ENCODE peak calls at places on chromosomes 11 and 22, in seven cellular contexts. N is GM23338, V is SJSA1, K is transverse colon, L is WERI-Rb-1, R is brain microvascular endothelial cell, O is trophoblast cell. U is an unnamed sample.

GRCh38 chr22:20550851-20551744 is 43.7 kb downstream of the MED15 start:
- DNase-seq in N (peak; percentile 52), V (no peak), K (no peak), L (no peak), R (peak; percentile 73), O (no peak), U (no peak)

GRCh38 chr22:46798366-46799057 is 36.1 kb downstream of the TBC1D22A start:
- DNase-seq in N (peak; percentile 88), V (peak; percentile 80), K (peak; percentile 82), L (peak; percentile 81), R (peak; percentile 62), O (peak; percentile 90), U (no peak)

GRCh38 chr11:69948256-69949141 is 129.3 kb upstream of the FGF3 start:
- DNase-seq in N (peak; percentile 55), V (peak; percentile 100), K (peak; percentile 48), L (no peak), R (peak; percentile 56), O (peak; percentile 81), U (peak; percentile 71)

GRCh38 chr22:20244744-20245576 is 23.2 kb downstream of the RTN4R start:
- DNase-seq in N (no peak), V (no peak), K (peak; percentile 17), L (no peak), R (no peak), O (no peak), U (no peak)

GRCh38 chr11:693415-693831 is 1.6 kb downstream of the DEAF1 start:
- DNase-seq in N (no peak), V (no peak), K (no peak), L (no peak), R (no peak), O (peak; percentile 41), U (no peak)

GRCh38 chr11:47858169-47858543 is 10.0 kb upstream of the NUP160 start:
- DNase-seq in N (no peak), V (peak; percentile 73), K (no peak), L (no peak), R (no peak), O (no peak), U (no peak)

GRCh38 chr22:40030026-40030756 is 35.4 kb downstream of the FAM83F start:
- DNase-seq in N (no peak), V (no peak), K (no peak), L (no peak), R (no peak), O (no peak), U (no peak)

GRCh38 chr11:93740031-93740801 is 1.1 kb downstream of the TAF1D start:
- DNase-seq in N (peak; percentile 70), V (no peak), K (peak; percentile 19), L (peak; percentile 17), R (no peak), O (peak; percentile 82), U (peak; percentile 46)

GRCh38 chr11:94558468-94558867 is 8.7 kb upstream of the PIWIL4 start:
- DNase-seq in N (no peak), V (no peak), K (no peak), L (no peak), R (no peak), O (no peak), U (no peak)

GRCh38 chr22:21009638-21010425 is 5.1 kb upstream of the P2RX6 start:
- DNase-seq in N (peak; percentile 83), V (no peak), K (peak; percentile 35), L (no peak), R (peak; percentile 20), O (peak; percentile 79), U (no peak)

GRCh38 chr11:120235024-120235628 is 4.8 kb upstream of the POU2F3 start:
- DNase-seq in N (peak; percentile 92), V (no peak), K (peak; percentile 72), L (peak; percentile 90), R (no peak), O (peak; percentile 91), U (peak; percentile 55)

GRCh38 chr22:37801946-37802309 is 5.8 kb upstream of the GCAT start:
- DNase-seq in N (peak; percentile 45), V (no peak), K (no peak), L (peak; percentile 69), R (no peak), O (peak; percentile 18), U (no peak)

GRCh38 chr11:61924016-61924360 is 6.6 kb upstream of the RAB3IL1 start:
- DNase-seq in N (no peak), V (no peak), K (no peak), L (no peak), R (no peak), O (no peak), U (no peak)

GRCh38 chr22:50507421-50507990 is at the start of gene LMF2:
- DNase-seq in N (peak; percentile 83), V (peak; percentile 82), K (peak; percentile 95), L (peak; percentile 89), R (peak; percentile 69), O (no peak), U (no peak)

GRCh38 chr11:36596880-36597279 is 1.2 kb downstream of the RAG2 start:
- DNase-seq in N (no peak), V (no peak), K (no peak), L (no peak), R (no peak), O (no peak), U (no peak)

GRCh38 chr11:7597620-7598019 is 75.7 kb downstream of the CYB5R2 start:
- DNase-seq in N (no peak), V (no peak), K (peak; percentile 81), L (no peak), R (no peak), O (peak; percentile 86), U (peak; percentile 59)

GRCh38 chr11:7599209-7599608 is 74.1 kb downstream of the CYB5R2 start:
- DNase-seq in N (no peak), V (no peak), K (no peak), L (no peak), R (no peak), O (peak; percentile 27), U (no peak)

GRCh38 chr11:7595016-7595869 is 78.1 kb downstream of the CYB5R2 start:
- DNase-seq in N (peak; percentile 45), V (no peak), K (no peak), L (peak; percentile 54), R (no peak), O (no peak), U (no peak)

GRCh38 chr11:7595951-7596350 is 77.3 kb downstream of the CYB5R2 start:
- DNase-seq in N (no peak), V (no peak), K (no peak), L (no peak), R (no peak), O (peak; percentile 23), U (no peak)

GRCh38 chr11:7596975-7597391 is 76.3 kb downstream of the CYB5R2 start:
- DNase-seq in N (no peak), V (no peak), K (peak; percentile 41), L (no peak), R (no peak), O (peak; percentile 54), U (peak; percentile 90)
- H3K27ac ChIP-seq in N (no peak overlapping the region), V (no peak overlapping the region), K (peak overlapping the region; percentile 81), L (no peak overlapping the region), R (no peak overlapping the region), O (peak overlapping the region; percentile 28), U (peak overlapping the region; percentile 21)

GRCh38 chr22:25752615-25753214 is 10.7 kb downstream of the MYO18B start:
- DNase-seq in N (no peak), V (no peak), K (no peak), L (no peak), R (no peak), O (no peak), U (no peak)

GRCh38 chr22:25751174-25751581 is 9.2 kb downstream of the MYO18B start:
- DNase-seq in N (no peak), V (no peak), K (no peak), L (no peak), R (no peak), O (no peak), U (no peak)

GRCh38 chr22:25757686-25758085 is 15.7 kb downstream of the MYO18B start:
- DNase-seq in N (no peak), V (no peak), K (no peak), L (no peak), R (no peak), O (no peak), U (peak; percentile 79)

GRCh38 chr22:25753252-25753651 is 11.3 kb downstream of the MYO18B start:
- DNase-seq in N (no peak), V (no peak), K (no peak), L (no peak), R (no peak), O (peak; percentile 7), U (no peak)

GRCh38 chr22:25754527-25755202 is 12.7 kb downstream of the MYO18B start:
- DNase-seq in N (no peak), V (peak; percentile 96), K (peak; percentile 38), L (no peak), R (peak; percentile 96), O (no peak), U (no peak)
- H3K27ac ChIP-seq in N (no peak overlapping the region), V (peak overlapping the region; percentile 91), K (peak overlapping the region; percentile 76), L (no peak overlapping the region), R (peak overlapping the region; percentile 80), O (no peak overlapping the region), U (no peak overlapping the region)

DNA sequence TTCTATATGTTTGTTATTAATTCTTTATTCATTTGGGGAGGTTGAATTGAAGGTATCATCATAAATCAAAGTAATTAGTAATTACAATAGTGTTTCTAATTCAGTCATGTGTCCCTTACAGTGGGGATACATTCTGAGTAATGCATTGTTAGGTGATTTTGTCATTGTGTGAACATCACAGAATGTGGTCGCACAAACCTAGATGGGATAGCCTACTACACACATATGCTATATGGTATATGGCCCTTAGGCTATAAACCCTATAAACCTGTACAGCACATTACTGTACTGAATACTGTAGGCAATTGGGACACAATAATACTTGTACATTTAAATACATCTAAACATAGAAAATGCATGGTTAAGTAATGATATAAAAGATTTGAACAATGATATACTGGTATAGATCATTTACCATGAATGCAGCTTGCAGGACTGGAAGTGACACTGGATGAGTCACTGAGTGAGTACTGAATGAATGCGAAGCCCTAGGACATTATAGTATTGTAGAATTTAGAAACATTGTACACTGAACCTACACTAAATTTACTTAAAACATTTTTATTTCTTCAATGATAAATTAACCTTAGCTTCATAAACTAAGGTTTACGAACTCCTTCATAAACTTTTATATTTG is 936.2 kb upstream of the CHORDC1 start:
- DNase-seq in N (no peak), V (no peak), K (no peak), L (no peak), R (no peak), O (peak; percentile 67), U (peak; percentile 45)
- H3K27ac ChIP-seq in N (no peak overlapping the region), V (no peak overlapping the region), K (no peak overlapping the region), L (no peak overlapping the region), R (no peak overlapping the region), O (no peak overlapping the region), U (no peak overlapping the region)

GRCh38 chr11:130133716-130134115 is 25.9 kb upstream of the ST14 start:
- DNase-seq in N (no peak), V (no peak), K (no peak), L (no peak), R (no peak), O (no peak), U (no peak)

GRCh38 chr11:130128626-130129025 is 31.0 kb upstream of the ST14 start:
- DNase-seq in N (no peak), V (no peak), K (no peak), L (no peak), R (no peak), O (no peak), U (no peak)

GRCh38 chr11:130127509-130127908 is 32.1 kb upstream of the ST14 start:
- DNase-seq in N (no peak), V (no peak), K (no peak), L (no peak), R (no peak), O (no peak), U (no peak)

GRCh38 chr11:130131957-130132850 is 27.4 kb upstream of the ST14 start:
- DNase-seq in N (peak; percentile 87), V (no peak), K (peak; percentile 49), L (peak; percentile 57), R (peak; percentile 64), O (peak; percentile 85), U (peak; percentile 65)

GRCh38 chr11:130129922-130130321 is 29.7 kb upstream of the ST14 start:
- DNase-seq in N (no peak), V (no peak), K (no peak), L (no peak), R (no peak), O (peak; percentile 63), U (no peak)
- H3K27ac ChIP-seq in N (no peak overlapping the region), V (no peak overlapping the region), K (no peak overlapping the region), L (no peak overlapping the region), R (no peak overlapping the region), O (no peak overlapping the region), U (no peak overlapping the region)